ENCODE peak calls at places on chromosome 7, in six cellular contexts. One of them, this sample, is unnamed.

GRCh38 chr7:77351539-77352004 is 64.6 kb downstream of the GSAP start:
- DNase-seq in IMR-90: no peak
- DNase-seq in stomach: peak
- DNase-seq in endothelial cell of umbilical vein: peak
- DNase-seq in NB4: peak
- DNase-seq in A549: no peak
- DNase-seq in this sample: peak

GRCh38 chr7:140342732-140343514 is 55.4 kb downstream of the SLC37A3 start:
- DNase-seq in endothelial cell of umbilical vein: peak
- DNase-seq in A549: peak
- DNase-seq in NB4: peak
- DNase-seq in stomach: peak
- DNase-seq in IMR-90: peak
- DNase-seq in this sample: peak

GRCh38 chr7:126574276-126574675 is 678.5 kb downstream of the GRM8 start:
- DNase-seq in stomach: no peak
- DNase-seq in IMR-90: no peak
- DNase-seq in endothelial cell of umbilical vein: no peak
- DNase-seq in NB4: no peak
- DNase-seq in A549: peak
- DNase-seq in this sample: no peak

GRCh38 chr7:53437336-53437735 is 401.9 kb downstream of the POM121L12 start:
- DNase-seq in A549: no peak
- DNase-seq in NB4: no peak
- DNase-seq in endothelial cell of umbilical vein: no peak
- DNase-seq in IMR-90: no peak
- DNase-seq in stomach: no peak
- DNase-seq in this sample: no peak

GRCh38 chr7:101913876-101914275 is 96.5 kb downstream of the CUX1 start:
- DNase-seq in IMR-90: peak
- DNase-seq in stomach: no peak
- DNase-seq in NB4: no peak
- DNase-seq in endothelial cell of umbilical vein: no peak
- DNase-seq in A549: no peak
- DNase-seq in this sample: peak

GRCh38 chr7:1698221-1698620 is 28.1 kb downstream of the ELFN1 start:
- DNase-seq in stomach: no peak
- DNase-seq in NB4: no peak
- DNase-seq in IMR-90: no peak
- DNase-seq in endothelial cell of umbilical vein: no peak
- DNase-seq in A549: no peak
- DNase-seq in this sample: no peak

GRCh38 chr7:1913290-1914282 is 243.5 kb downstream of the ELFN1 start:
- DNase-seq in stomach: no peak
- DNase-seq in endothelial cell of umbilical vein: no peak
- DNase-seq in IMR-90: no peak
- DNase-seq in A549: no peak
- DNase-seq in NB4: no peak
- DNase-seq in this sample: no peak

GRCh38 chr7:105256621-105257283 is 132.0 kb downstream of the SRPK2 start:
- DNase-seq in IMR-90: no peak
- DNase-seq in stomach: no peak
- DNase-seq in NB4: no peak
- DNase-seq in endothelial cell of umbilical vein: no peak
- DNase-seq in A549: no peak
- DNase-seq in this sample: no peak

GRCh38 chr7:140696024-140696678 is 357 bp upstream of the NDUFB2 start:
- DNase-seq in IMR-90: peak
- DNase-seq in stomach: peak
- DNase-seq in endothelial cell of umbilical vein: no peak
- DNase-seq in A549: no peak
- DNase-seq in NB4: peak
- DNase-seq in this sample: peak

GRCh38 chr7:133869556-133869955 is 257.6 kb upstream of the LRGUK start:
- DNase-seq in A549: no peak
- DNase-seq in IMR-90: no peak
- DNase-seq in NB4: no peak
- DNase-seq in endothelial cell of umbilical vein: no peak
- DNase-seq in stomach: no peak
- DNase-seq in this sample: no peak

GRCh38 chr7:11315687-11316258 is 342.1 kb downstream of the PHF14 start:
- DNase-seq in IMR-90: no peak
- DNase-seq in stomach: no peak
- DNase-seq in NB4: no peak
- DNase-seq in A549: no peak
- DNase-seq in endothelial cell of umbilical vein: no peak
- DNase-seq in this sample: peak

GRCh38 chr7:9264395-9264794 is 831.0 kb downstream of the NXPH1 start:
- DNase-seq in IMR-90: no peak
- DNase-seq in endothelial cell of umbilical vein: no peak
- DNase-seq in stomach: no peak
- DNase-seq in A549: no peak
- DNase-seq in NB4: no peak
- DNase-seq in this sample: no peak

GRCh38 chr7:134155871-134156270 is 28.7 kb downstream of the LRGUK start:
- DNase-seq in IMR-90: no peak
- DNase-seq in stomach: no peak
- DNase-seq in A549: no peak
- DNase-seq in NB4: no peak
- DNase-seq in endothelial cell of umbilical vein: no peak
- DNase-seq in this sample: no peak

GRCh38 chr7:82534687-82535086 is 91.1 kb upstream of the CACNA2D1 start:
- DNase-seq in endothelial cell of umbilical vein: peak
- DNase-seq in NB4: no peak
- DNase-seq in stomach: no peak
- DNase-seq in IMR-90: peak
- DNase-seq in A549: peak
- DNase-seq in this sample: no peak

GRCh38 chr7:142177869-142178268 is 66.4 kb downstream of the MGAM2 start:
- DNase-seq in stomach: no peak
- DNase-seq in endothelial cell of umbilical vein: no peak
- DNase-seq in NB4: peak
- DNase-seq in A549: no peak
- DNase-seq in IMR-90: no peak
- DNase-seq in this sample: no peak

GRCh38 chr7:127504715-127505114 is 80.7 kb downstream of the GCC1 start:
- DNase-seq in stomach: no peak
- DNase-seq in A549: peak
- DNase-seq in IMR-90: peak
- DNase-seq in endothelial cell of umbilical vein: peak
- DNase-seq in NB4: peak
- DNase-seq in this sample: peak

GRCh38 chr7:75922966-75923603 is 8.1 kb downstream of the POR start:
- DNase-seq in A549: no peak
- DNase-seq in NB4: no peak
- DNase-seq in endothelial cell of umbilical vein: no peak
- DNase-seq in stomach: no peak
- DNase-seq in IMR-90: no peak
- DNase-seq in this sample: no peak

GRCh38 chr7:44289341-44290249 is 35.8 kb downstream of the CAMK2B start:
- DNase-seq in NB4: no peak
- DNase-seq in endothelial cell of umbilical vein: no peak
- DNase-seq in IMR-90: no peak
- DNase-seq in stomach: peak
- DNase-seq in A549: no peak
- DNase-seq in this sample: no peak

GRCh38 chr7:128880791-128881457 is 18.3 kb downstream of the ATP6V1F start:
- DNase-seq in endothelial cell of umbilical vein: no peak
- DNase-seq in IMR-90: no peak
- DNase-seq in stomach: no peak
- DNase-seq in A549: no peak
- DNase-seq in NB4: no peak
- DNase-seq in this sample: no peak

GRCh38 chr7:918441-919113 is 35.9 kb downstream of the ADAP1 start:
- DNase-seq in endothelial cell of umbilical vein: no peak
- DNase-seq in IMR-90: no peak
- DNase-seq in stomach: no peak
- DNase-seq in NB4: no peak
- DNase-seq in A549: no peak
- DNase-seq in this sample: no peak

GRCh38 chr7:17844514-17845196 is 95.6 kb downstream of the SNX13 start:
- DNase-seq in A549: no peak
- DNase-seq in stomach: no peak
- DNase-seq in endothelial cell of umbilical vein: no peak
- DNase-seq in IMR-90: peak
- DNase-seq in NB4: no peak
- DNase-seq in this sample: no peak

GRCh38 chr7:11233871-11234270 is 260.2 kb downstream of the PHF14 start:
- DNase-seq in stomach: no peak
- DNase-seq in IMR-90: no peak
- DNase-seq in endothelial cell of umbilical vein: no peak
- DNase-seq in NB4: no peak
- DNase-seq in A549: no peak
- DNase-seq in this sample: no peak

GRCh38 chr7:30731619-30732018 is 20.3 kb upstream of the INMT start:
- DNase-seq in A549: no peak
- DNase-seq in stomach: no peak
- DNase-seq in NB4: no peak
- DNase-seq in IMR-90: no peak
- DNase-seq in endothelial cell of umbilical vein: no peak
- DNase-seq in this sample: no peak

GRCh38 chr7:44045226-44046014 is 918 bp downstream of the DBNL start:
- DNase-seq in NB4: peak
- DNase-seq in A549: no peak
- DNase-seq in stomach: no peak
- DNase-seq in endothelial cell of umbilical vein: no peak
- DNase-seq in IMR-90: no peak
- DNase-seq in this sample: no peak

GRCh38 chr7:36686499-36686898 is 37.8 kb downstream of the AOAH start:
- DNase-seq in stomach: no peak
- DNase-seq in endothelial cell of umbilical vein: no peak
- DNase-seq in IMR-90: peak
- DNase-seq in NB4: peak
- DNase-seq in A549: no peak
- DNase-seq in this sample: no peak

DNA sequence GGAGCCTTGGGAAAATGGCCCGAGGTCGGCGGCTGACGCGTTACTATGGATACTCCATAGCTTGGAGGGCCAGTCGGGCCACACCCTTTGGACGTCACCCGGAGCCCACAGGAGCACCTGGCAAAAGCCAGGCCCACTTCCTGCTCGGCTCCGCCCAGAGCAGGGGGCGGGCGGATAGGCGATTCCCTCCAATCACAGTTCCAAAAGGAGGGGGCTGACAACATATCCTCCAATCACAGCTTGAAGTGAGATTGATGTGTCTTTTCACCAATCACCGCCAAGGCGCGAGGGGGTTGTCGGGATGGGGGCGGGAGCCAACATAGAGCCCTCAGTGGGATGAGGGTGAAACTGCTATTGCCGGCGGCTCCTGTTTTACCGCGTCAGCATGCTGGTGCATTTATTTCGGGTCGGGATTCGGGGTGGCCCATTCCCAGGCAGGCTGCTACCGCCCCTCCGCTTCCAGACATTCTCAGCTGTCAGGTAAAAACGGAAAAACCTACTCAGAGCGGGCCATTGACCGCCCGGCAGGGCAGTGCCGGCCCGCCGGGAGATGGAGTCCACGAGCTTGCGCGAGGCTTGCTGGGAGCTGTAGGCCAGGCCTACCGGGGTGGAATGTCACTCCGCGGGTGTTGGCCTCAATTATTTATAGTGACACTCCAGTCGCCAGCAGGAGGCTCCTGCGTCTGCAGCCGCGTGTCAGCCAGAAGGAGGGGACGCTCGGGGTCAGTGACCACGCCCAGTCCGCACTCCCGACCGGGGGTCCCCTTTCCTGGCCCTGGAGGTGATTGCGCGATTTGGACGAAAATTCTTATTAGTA is at the start of gene ABCB8:
- DNase-seq in A549: peak
- DNase-seq in NB4: peak
- DNase-seq in endothelial cell of umbilical vein: peak
- DNase-seq in stomach: peak
- DNase-seq in IMR-90: peak
- DNase-seq in this sample: peak
- TF ChIP-seq POLR2A in A549: peak
- TF ChIP-seq POLR2A in NB4: no peak
- TF ChIP-seq POLR2A in endothelial cell of umbilical vein: peak
- TF ChIP-seq POLR2A in stomach: no peak
- TF ChIP-seq POLR2A in IMR-90: peak
- TF ChIP-seq POLR2A in this sample: peak

DNA sequence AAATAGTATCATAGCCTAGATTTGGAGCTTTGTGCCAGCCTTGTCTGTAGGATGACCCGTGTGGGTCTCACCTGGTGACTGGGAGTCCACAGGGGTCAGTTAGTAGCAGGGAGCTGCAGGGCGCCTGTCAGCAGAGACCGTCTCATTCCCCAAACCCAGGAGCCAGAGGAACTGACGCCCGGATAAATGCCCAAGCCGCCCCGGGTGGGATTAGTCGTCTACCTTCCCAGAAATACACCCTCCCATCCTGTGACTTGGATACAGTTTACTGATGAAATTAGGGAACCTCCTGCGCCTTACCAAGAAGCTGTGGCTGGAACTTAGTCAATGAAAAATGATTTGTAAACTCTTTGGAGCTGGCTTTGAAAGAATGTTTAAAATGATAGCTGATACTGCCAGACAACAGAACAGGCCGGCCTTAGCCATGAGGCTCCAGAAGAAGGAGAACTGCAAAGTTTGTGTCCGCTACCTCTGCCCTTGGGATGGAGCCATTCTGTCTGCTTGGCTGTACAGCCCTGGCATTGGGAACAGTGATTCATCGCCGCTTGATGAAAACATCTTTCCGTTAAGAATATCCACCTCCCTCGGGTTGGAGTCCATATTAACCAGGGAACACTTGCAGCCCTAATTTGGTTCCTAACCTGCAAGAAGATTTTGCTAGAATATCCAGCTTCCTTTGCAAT is 12.7 kb downstream of the FOXK1 start:
- DNase-seq in NB4: no peak
- DNase-seq in stomach: no peak
- DNase-seq in IMR-90: peak
- DNase-seq in A549: no peak
- DNase-seq in endothelial cell of umbilical vein: peak
- DNase-seq in this sample: no peak
- TF ChIP-seq POLR2A in NB4: no peak
- TF ChIP-seq POLR2A in stomach: no peak
- TF ChIP-seq POLR2A in IMR-90: peak
- TF ChIP-seq POLR2A in A549: no peak
- TF ChIP-seq POLR2A in endothelial cell of umbilical vein: no peak
- TF ChIP-seq POLR2A in this sample: no peak

DNA sequence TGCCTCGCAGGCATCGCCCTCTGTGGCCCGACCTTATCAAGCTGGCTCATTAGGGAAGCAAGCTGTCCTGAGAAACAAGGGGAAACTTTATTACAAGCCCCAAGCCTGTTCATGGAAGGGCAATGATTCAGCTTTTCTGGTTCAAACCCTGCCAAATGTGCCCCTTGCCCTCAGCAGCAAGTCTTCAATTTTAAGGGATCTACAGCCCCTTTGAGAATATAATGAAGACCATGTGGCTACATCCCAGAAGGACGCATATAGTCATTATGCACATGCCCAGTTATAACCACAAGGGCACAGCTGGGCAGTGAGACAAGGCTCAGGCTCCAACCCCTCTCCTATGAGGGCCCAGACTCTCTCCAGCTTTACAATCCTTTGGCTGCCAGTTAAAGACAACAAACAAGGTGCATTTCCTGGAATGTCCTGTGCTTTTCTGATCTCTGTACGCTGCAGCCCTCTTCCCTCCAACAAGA is 56.7 kb downstream of the DDC start:
- DNase-seq in A549: no peak
- DNase-seq in endothelial cell of umbilical vein: no peak
- DNase-seq in IMR-90: no peak
- DNase-seq in stomach: no peak
- DNase-seq in NB4: no peak
- DNase-seq in this sample: no peak
- TF ChIP-seq POLR2A in A549: no peak
- TF ChIP-seq POLR2A in endothelial cell of umbilical vein: no peak
- TF ChIP-seq POLR2A in IMR-90: no peak
- TF ChIP-seq POLR2A in stomach: no peak
- TF ChIP-seq POLR2A in NB4: no peak
- TF ChIP-seq POLR2A in this sample: no peak

GRCh38 chr7:154364156-154364555 is 312.0 kb downstream of the DPP6 start:
- DNase-seq in endothelial cell of umbilical vein: no peak
- DNase-seq in NB4: no peak
- DNase-seq in IMR-90: no peak
- DNase-seq in A549: no peak
- DNase-seq in stomach: no peak
- DNase-seq in this sample: no peak
- TF ChIP-seq POLR2A in endothelial cell of umbilical vein: no peak
- TF ChIP-seq POLR2A in NB4: no peak
- TF ChIP-seq POLR2A in IMR-90: no peak
- TF ChIP-seq POLR2A in A549: no peak
- TF ChIP-seq POLR2A in stomach: no peak
- TF ChIP-seq POLR2A in this sample: no peak

This sample was measured in erythroblast.